ENCODE peak calls at places on chromosomes 5 and 9, in ten cellular contexts. F is mammary epithelial cell, O is K562, X is PC-9, L is GM23248, Z is endothelial cell of umbilical vein, J is HepG2, B is fibroblast of lung, C is HCT116, K is PC-3. R is an unnamed sample.

GRCh38 chr9:127927457-127928231 is 2.9 kb downstream of the PIP5KL1 start:
- DNase-seq in L (peak), F (peak), O (peak), C (peak), K (peak), Z (no peak), X (peak), J (no peak), B (no peak), R (no peak)

GRCh38 chr9:126705767-126706697 is 92.3 kb downstream of the LMX1B start:
- DNase-seq in L (peak), J (peak), F (peak), B (no peak), X (peak), K (peak), O (peak), Z (peak), C (peak), R (no peak)

GRCh38 chr5:150599917-150600511 is 40.4 kb upstream of the SYNPO start:
- DNase-seq in F (peak), X (peak), C (no peak), O (peak), K (peak), Z (peak), L (peak), B (peak), J (no peak), R (no peak)

GRCh38 chr9:124559871-124560270 is 52.7 kb upstream of the NR5A1 start:
- DNase-seq in O (no peak), Z (no peak), J (no peak), F (peak), X (peak), L (peak), B (peak), K (peak), C (no peak), R (no peak)

GRCh38 chr9:124520206-124520596 is 13.0 kb upstream of the NR5A1 start:
- DNase-seq in X (no peak), L (no peak), J (peak), O (no peak), B (no peak), F (no peak), C (no peak), Z (no peak), K (no peak), R (no peak)

GRCh38 chr9:124218438-124219289 is 39.1 kb upstream of the NEK6 start:
- DNase-seq in J (peak), L (peak), X (peak), Z (peak), B (peak), C (peak), O (no peak), F (peak), K (peak), R (no peak)

GRCh38 chr5:88955403-88955802 is 72.4 kb upstream of the MEF2C start:
- DNase-seq in B (no peak), J (no peak), Z (no peak), O (no peak), F (no peak), K (no peak), X (no peak), L (no peak), C (no peak), R (no peak)

GRCh38 chr9:131791532-131792254 is 51.8 kb upstream of the RAPGEF1 start:
- DNase-seq in O (no peak), F (no peak), Z (no peak), J (no peak), C (no peak), X (no peak), K (no peak), B (no peak), L (no peak), R (no peak)

GRCh38 chr5:52620315-52620714 is 167.4 kb upstream of the ITGA1 start:
- DNase-seq in Z (no peak), X (no peak), F (no peak), C (no peak), B (no peak), K (no peak), J (no peak), L (no peak), O (no peak), R (no peak)

GRCh38 chr5:10562202-10563131 is 1.4 kb upstream of the ANKRD33B start:
- DNase-seq in O (no peak), K (no peak), B (no peak), Z (no peak), F (no peak), J (no peak), L (no peak), X (no peak), C (no peak), R (no peak)
- TF ChIP-seq EZH2 in O (no peak), K (no peak), B (no peak), Z (no peak), F (no peak), J (no peak), L (no peak), X (no peak), C (no peak), R (no peak)

GRCh38 chr5:160159991-160160826 is 41.0 kb upstream of the PWWP2A start:
- DNase-seq in X (peak), Z (no peak), O (no peak), C (no peak), J (no peak), L (no peak), F (peak), B (peak), K (no peak), R (no peak)
- H3K4me3 ChIP-seq in X (no peak), Z (no peak), O (no peak), C (no peak), J (peak), L (no peak), F (no peak), B (no peak), K (no peak), R (no peak)

DNA sequence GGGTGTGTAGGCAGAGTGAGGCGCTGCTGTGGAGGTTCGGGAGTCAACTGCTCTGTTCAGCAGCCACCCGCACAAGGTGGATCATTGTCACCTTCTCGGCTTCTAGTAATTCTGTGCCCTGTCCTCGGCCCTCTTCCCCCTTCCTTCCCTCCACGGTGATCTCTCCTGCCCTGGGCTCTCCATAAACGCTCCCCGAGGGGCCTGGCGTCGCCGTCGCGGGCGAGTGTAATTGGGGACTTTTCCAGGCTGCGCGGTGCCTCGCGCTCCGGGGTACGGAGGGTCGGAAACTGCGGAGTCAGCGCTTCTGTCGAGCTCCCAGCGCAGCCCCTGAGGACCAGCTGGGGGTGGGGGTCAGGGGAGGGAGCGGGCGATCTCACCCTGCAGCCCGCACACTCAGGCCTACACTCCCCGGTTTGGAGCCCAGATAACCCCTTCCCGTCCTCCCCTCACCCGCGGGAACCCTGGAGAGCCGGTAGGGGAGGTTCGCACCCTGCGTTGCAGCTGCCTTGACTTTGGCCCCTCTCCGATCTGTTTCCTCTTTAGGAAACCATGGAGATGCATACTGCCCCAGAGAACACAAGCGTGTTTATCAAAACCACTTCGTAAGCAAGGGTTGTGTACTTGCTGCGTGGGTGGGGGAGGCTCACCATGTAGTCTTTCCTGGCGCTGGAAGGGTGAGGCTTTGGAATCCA is 188.3 kb upstream of the ZNF618 start:
- DNase-seq in K (no peak), L (no peak), X (no peak), B (no peak), C (no peak), F (no peak), Z (no peak), O (no peak), J (no peak), R (no peak)
- TF ChIP-seq EZH2 in K (no peak), L (no peak), X (no peak), B (peak), C (no peak), F (no peak), Z (peak), O (no peak), J (no peak), R (no peak)

GRCh38 chr5:91419136-91419535 is 36.0 kb upstream of the ARRDC3 start:
- DNase-seq in F (no peak), X (no peak), Z (no peak), K (no peak), J (no peak), C (no peak), O (no peak), L (no peak), B (no peak), R (no peak)

GRCh38 chr5:91430949-91431348 is 47.8 kb upstream of the ARRDC3 start:
- DNase-seq in J (no peak), O (no peak), B (no peak), C (no peak), F (no peak), L (no peak), K (no peak), Z (no peak), X (no peak), R (no peak)

GRCh38 chr5:91419571-91420537 is 36.7 kb upstream of the ARRDC3 start:
- DNase-seq in C (peak), X (peak), L (peak), F (peak), O (peak), K (peak), B (peak), Z (peak), J (peak), R (peak)

GRCh38 chr5:91420879-91421278 is 37.8 kb upstream of the ARRDC3 start:
- DNase-seq in B (no peak), X (no peak), C (no peak), K (no peak), Z (no peak), J (no peak), F (no peak), L (no peak), O (no peak), R (peak)

DNA sequence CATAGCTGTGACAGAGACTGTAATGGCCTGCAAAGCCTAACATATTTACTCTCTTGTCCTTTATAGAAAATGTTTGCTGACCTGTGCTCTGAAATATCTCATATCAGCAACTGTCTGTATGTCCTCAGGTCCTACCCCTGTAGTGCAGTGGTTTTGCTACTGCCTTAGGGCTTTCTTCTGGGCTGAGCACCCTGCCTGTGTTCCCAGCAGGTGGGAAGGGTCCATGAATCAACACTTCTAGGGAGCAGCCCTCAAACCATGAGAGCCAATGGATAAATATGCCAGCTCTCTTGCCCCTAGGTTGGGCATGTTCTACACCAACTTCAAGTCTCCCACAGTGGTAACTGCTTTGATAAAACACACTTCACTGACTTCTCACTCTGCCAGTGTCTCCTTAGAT is 41.9 kb upstream of the ARRDC3 start:
- DNase-seq in F (no peak), C (no peak), L (no peak), X (no peak), J (no peak), B (no peak), O (no peak), K (no peak), Z (no peak), R (peak)
- H3K4me3 ChIP-seq in F (no peak), C (no peak), L (no peak), X (no peak), J (no peak), B (no peak), O (no peak), K (no peak), Z (no peak), R (peak)

GRCh38 chr9:98708933-98709911 is at the start of gene GABBR2:
- DNase-seq in O (peak), L (peak), X (no peak), B (peak), F (no peak), K (no peak), C (no peak), J (no peak), Z (peak), R (no peak)
- TF ChIP-seq EZH2 in O (no peak), L (no peak), X (no peak), B (peak), F (no peak), K (no peak), C (no peak), J (no peak), Z (no peak), R (no peak)

DNA sequence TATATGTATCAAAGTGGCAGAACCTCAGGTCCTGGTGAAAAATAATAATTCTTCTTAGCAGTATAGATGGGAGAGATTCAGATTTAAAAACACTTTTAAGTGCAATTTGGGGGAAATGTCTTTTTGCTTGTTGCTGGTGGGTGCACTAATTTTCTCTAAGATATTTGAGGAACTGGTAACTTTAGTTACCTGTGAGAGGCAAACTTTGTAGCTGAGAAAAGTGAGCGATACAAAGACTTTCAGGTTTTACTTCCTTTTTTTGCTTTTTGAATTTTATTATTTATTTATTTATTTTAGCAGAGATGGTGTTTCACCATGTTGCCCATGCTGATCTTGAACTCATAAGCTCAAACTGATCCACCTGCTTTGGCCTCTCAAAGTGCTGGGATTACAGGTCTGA is 303.1 kb upstream of the PTGER4 start:
- DNase-seq in J (no peak), C (no peak), O (no peak), X (no peak), Z (no peak), B (no peak), K (no peak), L (no peak), F (no peak), R (no peak)
- H3K4me3 ChIP-seq in J (no peak), C (no peak), O (no peak), X (no peak), Z (no peak), B (no peak), K (no peak), L (no peak), F (no peak), R (no peak)

DNA sequence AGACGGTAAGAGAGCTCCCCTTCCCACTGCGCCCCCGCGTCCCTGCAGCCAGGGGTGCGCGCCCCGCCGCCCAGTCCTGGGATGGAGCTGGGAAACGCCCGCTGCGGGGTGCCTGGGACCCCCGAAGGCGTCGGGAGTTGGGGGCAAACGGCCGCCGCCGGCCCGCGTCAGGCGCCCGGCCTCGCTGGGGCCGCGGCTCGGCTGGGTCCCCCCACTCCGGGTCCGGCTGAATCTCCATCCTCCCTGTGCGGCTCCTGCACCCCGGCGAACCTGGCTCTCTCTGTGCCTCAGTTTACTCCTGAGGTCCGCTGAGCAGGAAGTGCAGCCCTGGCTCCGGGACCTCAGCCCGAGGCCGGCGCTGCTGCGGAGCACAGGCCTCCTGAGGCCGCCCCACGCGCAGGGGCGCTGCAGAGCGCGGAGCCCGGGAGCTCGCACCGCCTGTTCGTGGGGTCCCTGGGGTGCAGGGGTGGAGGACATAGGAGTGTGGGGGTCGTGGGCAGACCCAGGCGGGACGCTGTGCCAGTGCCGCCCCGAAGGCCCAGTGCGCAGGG is 13.9 kb upstream of the TMEM250 start:
- DNase-seq in F (no peak), K (no peak), X (no peak), Z (no peak), J (no peak), B (no peak), L (no peak), O (no peak), C (no peak), R (no peak)
- TF ChIP-seq EZH2 in F (no peak), K (no peak), X (no peak), Z (peak), J (no peak), B (peak), L (no peak), O (no peak), C (no peak), R (no peak)

GRCh38 chr5:169637856-169638190 is 748 bp downstream of the DOCK2 start:
- DNase-seq in J (no peak), Z (no peak), C (no peak), K (no peak), O (no peak), L (no peak), F (no peak), X (no peak), B (no peak), R (no peak)
- H3K4me3 ChIP-seq in J (no peak), Z (no peak), C (no peak), K (no peak), O (peak), L (peak), F (no peak), X (no peak), B (no peak), R (no peak)

R was measured in SK-N-MC.